ENCODE peak calls at places on chromosomes 7 and 10, in eight cellular contexts. P, J, T, F, G, I, U and V are unnamed samples.

GRCh38 chr10:7317799-7318446 is 92.9 kb downstream of the SFMBT2 start:
- DNase-seq in F (no peak), J (no peak), U (no peak), T (no peak), I (no peak), P (no peak), G (no peak), V (no peak)

GRCh38 chr7:90955641-90956207 is 308.5 kb upstream of the FZD1 start:
- DNase-seq in G (no peak), T (no peak), I (no peak), U (no peak), J (no peak), F (no peak), P (no peak), V (no peak)

GRCh38 chr7:91242097-91242846 is 22.0 kb upstream of the FZD1 start:
- DNase-seq in U (peak), G (no peak), P (peak), F (peak), J (no peak), T (no peak), I (no peak), V (no peak)

GRCh38 chr10:65083222-65083621 is 1562.0 kb downstream of the REEP3 start:
- DNase-seq in I (no peak), P (no peak), U (no peak), J (no peak), G (no peak), T (no peak), F (no peak), V (no peak)

GRCh38 chr10:86256690-86257315 is 109.8 kb downstream of the GRID1 start:
- DNase-seq in J (no peak), U (no peak), F (no peak), P (no peak), G (no peak), I (no peak), T (no peak), V (no peak)

GRCh38 chr7:18317956-18318355 is 177.6 kb upstream of the HDAC9 start:
- DNase-seq in F (no peak), I (no peak), J (no peak), U (no peak), P (peak), T (no peak), G (no peak), V (no peak)

GRCh38 chr7:22589641-22590141 is 89.7 kb upstream of the STEAP1B start:
- DNase-seq in J (peak), U (peak), G (no peak), T (peak), P (peak), F (peak), I (peak), V (no peak)

GRCh38 chr10:27360581-27361172 is 120.1 kb upstream of the ACBD5 start:
- DNase-seq in U (peak), I (peak), J (peak), F (peak), P (peak), G (peak), T (peak), V (peak)

GRCh38 chr10:121956111-121957061 is 18.6 kb downstream of the NSMCE4A start:
- DNase-seq in I (no peak), J (no peak), G (no peak), F (peak), T (no peak), P (peak), U (no peak), V (no peak)

GRCh38 chr10:52701647-52702046 is 70.9 kb downstream of the MBL2 start:
- DNase-seq in G (no peak), I (no peak), T (no peak), F (no peak), J (no peak), P (no peak), U (no peak), V (no peak)

DNA sequence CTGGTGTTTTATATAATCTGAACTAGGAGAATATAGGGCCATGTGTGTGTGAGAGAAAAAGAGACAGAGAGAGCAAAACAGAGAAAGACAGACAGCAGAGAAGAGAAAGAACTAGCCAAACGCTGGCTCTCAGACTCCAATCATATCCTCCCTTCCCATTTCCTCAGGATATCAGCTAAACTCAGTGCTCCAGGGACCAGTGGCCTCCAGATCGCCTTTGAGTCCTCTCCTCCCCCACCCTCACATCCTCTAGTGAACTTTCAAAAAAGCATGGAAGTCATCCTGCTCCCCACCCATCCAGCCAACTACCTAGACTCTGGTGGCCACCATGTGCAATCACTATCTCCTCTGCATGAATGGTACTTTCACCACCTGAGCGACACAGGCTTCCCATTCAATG is 386.1 kb upstream of the NPVF start:
- DNase-seq in I (no peak), J (no peak), U (no peak), G (no peak), T (no peak), F (no peak), P (no peak), V (no peak)
- H3K4me3 ChIP-seq in I (no peak), J (no peak), U (no peak), G (no peak), T (no peak), F (no peak), P (no peak), V (no peak)

GRCh38 chr10:48526846-48527505 is 77.9 kb downstream of the ARHGAP22 start:
- DNase-seq in U (no peak), I (no peak), P (peak), T (no peak), F (no peak), J (no peak), G (no peak), V (no peak)
- H3K4me3 ChIP-seq in U (no peak), I (no peak), P (no peak), T (no peak), F (no peak), J (no peak), G (no peak), V (no peak)

GRCh38 chr10:74973993-74974392 is 137.5 kb upstream of the SAMD8 start:
- DNase-seq in U (no peak), P (no peak), J (no peak), I (no peak), T (no peak), F (no peak), G (no peak), V (no peak)

GRCh38 chr10:74968621-74969019 is 142.2 kb downstream of the KAT6B start:
- DNase-seq in G (no peak), J (no peak), I (no peak), P (no peak), F (no peak), U (no peak), T (no peak), V (no peak)

GRCh38 chr10:74969530-74969929 is 141.9 kb upstream of the SAMD8 start:
- DNase-seq in T (no peak), G (no peak), P (no peak), I (no peak), J (no peak), U (no peak), F (no peak), V (no peak)

GRCh38 chr10:74967850-74968620 is 141.6 kb downstream of the KAT6B start:
- DNase-seq in I (no peak), T (no peak), P (no peak), U (no peak), G (peak), F (no peak), J (no peak), V (no peak)

GRCh38 chr10:74969093-74969492 is 142.4 kb upstream of the SAMD8 start:
- DNase-seq in G (no peak), J (no peak), F (no peak), I (no peak), P (no peak), U (no peak), T (no peak), V (no peak)
- H3K4me3 ChIP-seq in G (no peak), J (no peak), F (no peak), I (no peak), P (no peak), U (no peak), T (no peak), V (no peak)

DNA sequence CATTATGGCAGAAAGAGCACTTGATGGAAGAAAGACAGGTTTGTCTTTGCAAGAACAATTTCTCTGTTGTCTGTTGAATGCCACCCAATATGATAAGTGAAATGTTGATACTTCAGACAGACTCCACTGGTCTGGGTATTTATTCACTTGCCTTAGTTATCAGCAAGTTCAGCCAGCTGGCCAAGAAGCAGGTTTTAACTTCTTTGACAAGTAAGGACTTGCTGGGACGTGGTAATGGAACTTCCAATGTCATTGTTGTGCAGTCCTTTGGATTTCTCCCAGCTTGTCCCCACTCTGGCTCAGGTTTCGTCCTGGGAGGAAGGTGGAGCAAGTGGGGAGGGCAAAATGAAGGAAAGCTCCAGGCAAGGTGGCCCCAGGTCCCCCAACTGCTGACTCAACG is 497.4 kb downstream of the RPS24 start:
- DNase-seq in U (no peak), T (no peak), F (no peak), J (peak), I (no peak), G (no peak), P (no peak), V (no peak)
- H3K4me3 ChIP-seq in U (no peak), T (no peak), F (no peak), J (no peak), I (no peak), G (no peak), P (no peak), V (no peak)

DNA sequence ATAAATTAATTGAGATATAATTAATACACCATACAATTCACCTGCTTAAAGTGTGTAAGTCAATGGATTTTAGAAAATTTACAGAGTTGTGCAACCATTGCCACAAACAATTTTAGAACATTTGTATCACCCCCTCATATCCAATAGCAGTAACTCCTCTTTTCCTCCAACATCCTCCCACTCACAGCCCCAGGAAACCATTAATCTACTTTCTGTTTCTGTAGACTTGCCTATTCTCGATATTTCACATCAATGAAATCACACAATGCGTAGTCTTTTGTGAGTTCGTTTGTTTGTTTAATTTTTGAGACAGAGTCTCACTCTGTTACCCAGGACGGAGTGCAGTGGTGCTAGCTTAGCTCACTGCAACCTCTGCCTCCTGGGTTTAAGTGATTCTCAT is 13.7 kb upstream of the HERC4 start:
- DNase-seq in F (peak), G (no peak), P (peak), I (no peak), T (no peak), J (no peak), U (no peak), V (no peak)
- H3K4me3 ChIP-seq in F (no peak), G (no peak), P (no peak), I (no peak), T (peak), J (no peak), U (no peak), V (no peak)